ENCODE peak calls at places on chromosomes 4 and X, in eight cellular contexts. O is iPS-NIHi11, P is ELR, Z is fibroblast of mammary gland, M is RWPE1, V is T1000, D is left ventricle myocardium inferior, C is colonic mucosa. T is an unnamed sample.

GRCh38 chr4:47913328-47913727 is 1.1 kb downstream of the NFXL1 start:
- DNase-seq in O (no peak), P (peak), Z (peak), M (peak), V (no peak), D (no peak), C (no peak), T (no peak)

GRCh38 chr4:40157444-40157843 is 39.4 kb upstream of the RHOH start:
- DNase-seq in O (no peak), P (no peak), Z (no peak), M (no peak), V (no peak), D (no peak), C (no peak), T (no peak)

GRCh38 chrX:48512371-48512935 is 3.7 kb downstream of the PORCN start:
- DNase-seq in O (no peak), P (no peak), Z (no peak), M (no peak), V (no peak), D (no peak), C (no peak), T (no peak)

GRCh38 chr4:165464338-165464737 is 85.5 kb downstream of the CPE start:
- DNase-seq in O (no peak), P (no peak), Z (no peak), M (no peak), V (no peak), D (no peak), C (no peak), T (no peak)

GRCh38 chr4:169210516-169211108 is 60.1 kb downstream of the SH3RF1 start:
- DNase-seq in O (no peak), P (no peak), Z (no peak), M (no peak), V (no peak), D (no peak), C (no peak), T (no peak)

GRCh38 chr4:95129036-95129435 is 371.3 kb downstream of the BMPR1B start:
- DNase-seq in O (no peak), P (no peak), Z (peak), M (no peak), V (no peak), D (no peak), C (no peak), T (no peak)

GRCh38 chrX:153628129-153628528 is 18.9 kb upstream of the DUSP9 start:
- DNase-seq in O (no peak), P (no peak), Z (no peak), M (no peak), V (no peak), D (no peak), C (no peak), T (no peak)

GRCh38 chrX:69077895-69078455 is 87.3 kb downstream of the PJA1 start:
- DNase-seq in O (no peak), P (no peak), Z (no peak), M (no peak), V (no peak), D (no peak), C (no peak), T (no peak)

GRCh38 chrX:46140272-46140671 is 404.9 kb downstream of the ZNF674 start:
- DNase-seq in O (no peak), P (no peak), Z (peak), M (no peak), V (no peak), D (no peak), C (no peak), T (no peak)

GRCh38 chr4:48341776-48342558 is 638 bp downstream of the SLAIN2 start:
- DNase-seq in O (peak), P (peak), Z (no peak), M (peak), V (peak), D (peak), C (peak), T (peak)

GRCh38 chrX:131397891-131398290 is 108.8 kb upstream of the IGSF1 start:
- DNase-seq in O (no peak), P (no peak), Z (no peak), M (no peak), V (no peak), D (no peak), C (no peak), T (no peak)

GRCh38 chr4:176256921-176257320 is 12.1 kb downstream of the ASB5 start:
- DNase-seq in O (no peak), P (no peak), Z (no peak), M (no peak), V (no peak), D (no peak), C (no peak), T (no peak)

GRCh38 chr4:7429601-7430078 is 5.1 kb downstream of the PSAPL1 start:
- DNase-seq in O (no peak), P (no peak), Z (no peak), M (no peak), V (no peak), D (peak), C (no peak), T (no peak)

GRCh38 chr4:153207561-153207960 is 3.3 kb downstream of the TRIM2 start:
- DNase-seq in O (peak), P (peak), Z (peak), M (peak), V (no peak), D (peak), C (peak), T (peak)

GRCh38 chr4:150694438-150694837 is 112.5 kb downstream of the MAB21L2 start:
- DNase-seq in O (peak), P (no peak), Z (no peak), M (no peak), V (no peak), D (no peak), C (no peak), T (no peak)

GRCh38 chrX:130885508-130885907 is 17.5 kb downstream of the ENOX2 start:
- DNase-seq in O (no peak), P (no peak), Z (no peak), M (no peak), V (no peak), D (no peak), C (no peak), T (no peak)

T was measured in uterus.